ENCODE peak calls at places on chromosomes 1 and 21, in seven cellular contexts. Y, O, C, U, E, R and D are unnamed samples.

GRCh38 chr1:30250338-30251022 is 472.9 kb downstream of the MATN1 start:
- DNase-seq in C (no peak), R (no peak), O (no peak), U (no peak), Y (peak), E (no peak), D (no peak)

GRCh38 chr1:2378441-2378851 is 12.9 kb downstream of the MORN1 start:
- DNase-seq in E (peak), O (no peak), C (no peak), R (no peak), U (no peak), Y (no peak), D (peak)

GRCh38 chr1:22756053-22756730 is 45.6 kb downstream of the EPHB2 start:
- DNase-seq in Y (no peak), O (no peak), R (no peak), C (no peak), E (no peak), U (no peak), D (no peak)

GRCh38 chr1:231729541-231729940 is 103.0 kb downstream of the DISC1 start:
- DNase-seq in C (no peak), E (no peak), Y (no peak), R (no peak), U (no peak), O (no peak), D (no peak)

GRCh38 chr1:184019066-184019465 is 18.5 kb downstream of the COLGALT2 start:
- DNase-seq in U (no peak), Y (no peak), E (no peak), C (no peak), R (no peak), O (no peak), D (no peak)

GRCh38 chr1:66244429-66244828 is 289.5 kb upstream of the SGIP1 start:
- DNase-seq in O (no peak), Y (no peak), E (no peak), R (no peak), U (no peak), C (no peak), D (no peak)

GRCh38 chr1:30778156-30778978 is 20.8 kb upstream of the LAPTM5 start:
- DNase-seq in Y (peak), C (peak), U (no peak), R (no peak), O (no peak), E (peak), D (peak)

GRCh38 chr21:34536820-34537219 is 24.8 kb upstream of the KCNE1 start:
- DNase-seq in Y (no peak), R (no peak), O (no peak), E (no peak), U (no peak), C (no peak), D (no peak)

GRCh38 chr1:113255728-113256347 is 134.5 kb upstream of the MAGI3 start:
- DNase-seq in Y (peak), R (no peak), E (no peak), U (no peak), C (no peak), O (no peak), D (no peak)

GRCh38 chr1:228393268-228393699 is 13.4 kb downstream of the TRIM11 start:
- DNase-seq in R (no peak), C (peak), O (no peak), Y (no peak), E (peak), U (no peak), D (no peak)

GRCh38 chr1:216793303-216793702 is 70.1 kb upstream of the ESRRG start:
- DNase-seq in C (no peak), E (no peak), R (no peak), U (no peak), Y (no peak), O (no peak), D (no peak)

GRCh38 chr1:160154790-160155189 is 3.4 kb downstream of the ATP1A4 start:
- DNase-seq in R (no peak), E (no peak), U (no peak), C (no peak), Y (no peak), O (no peak), D (no peak)

GRCh38 chr1:90510143-90510542 is 207.0 kb downstream of the BARHL2 start:
- DNase-seq in Y (no peak), C (no peak), E (no peak), U (no peak), O (no peak), R (no peak), D (no peak)

GRCh38 chr1:161835963-161836362 is 69.8 kb downstream of the ATF6 start:
- DNase-seq in C (no peak), U (no peak), R (no peak), E (no peak), Y (no peak), O (no peak), D (no peak)

GRCh38 chr1:21307663-21308062 is 17.4 kb upstream of the ECE1 start:
- DNase-seq in Y (no peak), R (no peak), C (no peak), O (no peak), E (no peak), U (no peak), D (no peak)

GRCh38 chr1:216186816-216187215 is 236.4 kb downstream of the USH2A start:
- DNase-seq in R (no peak), O (no peak), U (no peak), E (no peak), C (no peak), Y (no peak), D (no peak)

GRCh38 chr1:31872658-31873636 is 57.1 kb upstream of the SPOCD1 start:
- DNase-seq in O (no peak), U (no peak), C (no peak), E (no peak), R (no peak), Y (no peak), D (no peak)

GRCh38 chr1:223731076-223731770 is 18.9 kb downstream of the CAPN2 start:
- DNase-seq in Y (peak), E (peak), R (no peak), O (no peak), U (no peak), C (no peak), D (peak)

GRCh38 chr1:230327892-230328284 is 98.2 kb downstream of the PGBD5 start:
- DNase-seq in O (no peak), U (no peak), Y (no peak), E (no peak), C (peak), R (no peak), D (no peak)

GRCh38 chr1:117017062-117017461 is 15.5 kb downstream of the CD101 start:
- DNase-seq in C (no peak), Y (no peak), R (no peak), E (no peak), O (no peak), U (no peak), D (no peak)

GRCh38 chr1:75615664-75616435 is 4.9 kb upstream of the SLC44A5 start:
- DNase-seq in E (peak), R (no peak), Y (peak), U (no peak), O (no peak), C (no peak), D (peak)

GRCh38 chr1:156421939-156422601 is 53.1 kb downstream of the RHBG start:
- DNase-seq in O (no peak), U (no peak), Y (no peak), E (no peak), C (no peak), R (no peak), D (no peak)